ENCODE peak calls at places on chromosomes 11 and 22, in nine cellular contexts. Z is fibroblast of lung, M is NCI-H774, Q is upper lobe of right lung, G is activated T-cell treated with anti-CD3 and anti-CD28 coated beads for 1 hour, Y is lung microvascular endothelial cell, C is EL, D is smooth muscle cell of the brain vasculature, U is NCI-H2081. P is an unnamed sample.

GRCh38 chr11:95520765-95521542 is 268.6 kb downstream of the FAM76B start:
- DNase-seq in Z (peak), M (no peak), Q (no peak), G (no peak), Y (no peak), C (no peak), D (no peak), U (peak), P (no peak)

GRCh38 chr11:2200536-2200935 is 28.9 kb upstream of the TH start:
- DNase-seq in Z (no peak), M (no peak), Q (no peak), G (no peak), Y (no peak), C (no peak), D (no peak), U (no peak), P (no peak)

GRCh38 chr11:118896472-118896913 is 12.8 kb downstream of the CXCR5 start:
- DNase-seq in Z (no peak), M (no peak), Q (no peak), G (no peak), Y (no peak), C (no peak), D (no peak), U (no peak), P (no peak)

GRCh38 chr11:856397-856796 is 13.7 kb downstream of the TSPAN4 start:
- DNase-seq in Z (no peak), M (no peak), Q (no peak), G (no peak), Y (no peak), C (no peak), D (no peak), U (no peak), P (no peak)

GRCh38 chr22:42091446-42091764 is 833 bp upstream of the NDUFA6 start:
- DNase-seq in Z (no peak), M (no peak), Q (no peak), G (no peak), Y (no peak), C (no peak), D (no peak), U (peak), P (no peak)

GRCh38 chr11:70587095-70587389 is 188.7 kb downstream of the CTTN start:
- DNase-seq in Z (no peak), M (no peak), Q (no peak), G (no peak), Y (no peak), C (no peak), D (no peak), U (no peak), P (no peak)

GRCh38 chr11:121463689-121464335 is 11.0 kb upstream of the SORL1-AS1 start:
- DNase-seq in Z (no peak), M (no peak), Q (no peak), G (no peak), Y (no peak), C (no peak), D (no peak), U (no peak), P (no peak)

GRCh38 chr22:20414059-20414440 is 20.1 kb downstream of the ZNF74 start:
- DNase-seq in Z (no peak), M (no peak), Q (no peak), G (no peak), Y (no peak), C (no peak), D (no peak), U (no peak), P (no peak)

GRCh38 chr11:118889796-118890195 is 6.1 kb downstream of the CXCR5 start:
- DNase-seq in Z (peak), M (no peak), Q (no peak), G (no peak), Y (no peak), C (peak), D (no peak), U (no peak), P (no peak)

GRCh38 chr22:22720201-22720723 is 75.8 kb downstream of the GGTLC2 start:
- DNase-seq in Z (peak), M (no peak), Q (no peak), G (peak), Y (peak), C (peak), D (no peak), U (no peak), P (no peak)

GRCh38 chr11:1705121-1706052 is 8.4 kb downstream of the KRTAP5-6 start:
- DNase-seq in Z (peak), M (no peak), Q (no peak), G (no peak), Y (no peak), C (no peak), D (no peak), U (no peak), P (no peak)

GRCh38 chr11:128717581-128717980 is 23.7 kb downstream of the FLI1 start:
- DNase-seq in Z (no peak), M (no peak), Q (no peak), G (no peak), Y (no peak), C (no peak), D (no peak), U (no peak), P (no peak)

GRCh38 chr11:71502026-71502425 is 25.0 kb upstream of the KRTAP5-7 start:
- DNase-seq in Z (no peak), M (no peak), Q (no peak), G (no peak), Y (no peak), C (no peak), D (no peak), U (no peak), P (no peak)

GRCh38 chr11:112279901-112280267 is 19.2 kb upstream of the PLET1 start:
- DNase-seq in Z (peak), M (peak), Q (peak), G (peak), Y (peak), C (peak), D (no peak), U (peak), P (no peak)

GRCh38 chr11:58493676-58494075 is 14.2 kb downstream of the OR5B21 start:
- DNase-seq in Z (peak), M (no peak), Q (no peak), G (no peak), Y (no peak), C (peak), D (no peak), U (no peak), P (no peak)

GRCh38 chr11:77559686-77560425 is 29.9 kb upstream of the AQP11 start:
- DNase-seq in Z (peak), M (no peak), Q (no peak), G (no peak), Y (no peak), C (peak), D (no peak), U (no peak), P (no peak)

GRCh38 chr11:72525466-72525865 is 91.1 kb upstream of the CLPB start:
- DNase-seq in Z (no peak), M (no peak), Q (no peak), G (no peak), Y (no peak), C (no peak), D (no peak), U (no peak), P (no peak)

GRCh38 chr11:88421530-88421929 is 84.0 kb upstream of the CTSC start:
- DNase-seq in Z (peak), M (no peak), Q (no peak), G (no peak), Y (no peak), C (no peak), D (no peak), U (no peak), P (no peak)

GRCh38 chr11:65625628-65626342 is 10.2 kb downstream of the PCNX3 start:
- DNase-seq in Z (no peak), M (no peak), Q (peak), G (peak), Y (peak), C (peak), D (no peak), U (no peak), P (no peak)

GRCh38 chr11:11349870-11350325 is 3.2 kb downstream of the CSNK2A3 start:
- DNase-seq in Z (peak), M (no peak), Q (no peak), G (no peak), Y (peak), C (peak), D (peak), U (no peak), P (peak)

GRCh38 chr11:30990625-30991348 is 378.8 kb downstream of the DCDC1 start:
- DNase-seq in Z (no peak), M (peak), Q (no peak), G (no peak), Y (no peak), C (no peak), D (no peak), U (peak), P (no peak)

GRCh38 chr11:133082851-133083488 is 449.3 kb downstream of the OPCML start:
- DNase-seq in Z (peak), M (peak), Q (peak), G (no peak), Y (peak), C (peak), D (no peak), U (peak), P (no peak)

GRCh38 chr11:107623183-107623582 is 32.2 kb downstream of the ELMOD1 start:
- DNase-seq in Z (peak), M (no peak), Q (no peak), G (no peak), Y (peak), C (no peak), D (no peak), U (no peak), P (no peak)

GRCh38 chr22:18947905-18948304 is 11.8 kb upstream of the PRODH start:
- DNase-seq in Z (no peak), M (no peak), Q (peak), G (no peak), Y (no peak), C (no peak), D (no peak), U (no peak), P (no peak)

GRCh38 chr11:68193018-68193417 is 20.1 kb downstream of the KMT5B start:
- DNase-seq in Z (no peak), M (no peak), Q (no peak), G (no peak), Y (no peak), C (no peak), D (no peak), U (no peak), P (no peak)

GRCh38 chr11:129955282-129955681 is 47.4 kb downstream of the PRDM10 start:
- DNase-seq in Z (no peak), M (no peak), Q (no peak), G (no peak), Y (no peak), C (no peak), D (no peak), U (no peak), P (no peak)